ENCODE peak calls at places on chromosomes 1 and 21, in nine cellular contexts. O, N, X, V, M, Y, K, D and Z are unnamed samples.

GRCh38 chr1:26285366-26286063 is 5.6 kb downstream of the SH3BGRL3 start:
- DNase-seq in O (peak), N (no peak), X (peak), V (no peak), M (no peak), Y (peak), K (no peak), D (no peak), Z (peak)

GRCh38 chr21:46388896-46389295 is 64.9 kb downstream of the PCNT start:
- DNase-seq in O (no peak), N (no peak), X (no peak), V (no peak), M (no peak), Y (no peak), K (no peak), D (no peak), Z (no peak)

GRCh38 chr1:220281159-220281574 is 8.9 kb upstream of the RAB3GAP2 start:
- DNase-seq in O (no peak), N (no peak), X (peak), V (no peak), M (peak), Y (no peak), K (no peak), D (peak), Z (peak)

GRCh38 chr1:167339405-167339804 is 118.7 kb downstream of the POU2F1 start:
- DNase-seq in O (no peak), N (no peak), X (no peak), V (no peak), M (no peak), Y (no peak), K (no peak), D (no peak), Z (no peak)

GRCh38 chr21:36508948-36509347 is 29.0 kb upstream of the CLDN14 start:
- DNase-seq in O (no peak), N (peak), X (peak), V (no peak), M (no peak), Y (no peak), K (no peak), D (no peak), Z (no peak)

GRCh38 chr1:20721117-20722061 is 3.6 kb upstream of the KIF17 start:
- DNase-seq in O (peak), N (no peak), X (no peak), V (no peak), M (no peak), Y (no peak), K (no peak), D (no peak), Z (no peak)

GRCh38 chr21:35738342-35738961 is 321.9 kb downstream of the SETD4 start:
- DNase-seq in O (no peak), N (no peak), X (peak), V (no peak), M (no peak), Y (no peak), K (peak), D (no peak), Z (no peak)

GRCh38 chr1:154546264-154547043 is 12.0 kb downstream of the UBE2Q1 start:
- DNase-seq in O (peak), N (peak), X (peak), V (no peak), M (peak), Y (peak), K (peak), D (peak), Z (peak)

GRCh38 chr21:35525443-35525842 is 476.3 kb upstream of the RUNX1 start:
- DNase-seq in O (no peak), N (no peak), X (no peak), V (no peak), M (no peak), Y (peak), K (peak), D (no peak), Z (no peak)

GRCh38 chr1:22702255-22702654 is 8.4 kb upstream of the EPHB2 start:
- DNase-seq in O (no peak), N (no peak), X (no peak), V (no peak), M (no peak), Y (no peak), K (no peak), D (no peak), Z (no peak)

GRCh38 chr1:243558556-243558955 is 291.5 kb downstream of the AKT3 start:
- DNase-seq in O (no peak), N (no peak), X (no peak), V (no peak), M (no peak), Y (no peak), K (no peak), D (no peak), Z (no peak)

GRCh38 chr1:16717174-16718108 is 22.9 kb upstream of the RNU1-4 start:
- DNase-seq in O (peak), N (no peak), X (no peak), V (peak), M (no peak), Y (no peak), K (no peak), D (no peak), Z (no peak)

GRCh38 chr1:21574464-21575151 is 65.4 kb downstream of the ALPL start:
- DNase-seq in O (peak), N (no peak), X (peak), V (no peak), M (peak), Y (no peak), K (peak), D (no peak), Z (peak)

GRCh38 chr1:58162952-58163550 is 383.5 kb downstream of the OMA1 start:
- DNase-seq in O (peak), N (peak), X (peak), V (peak), M (peak), Y (peak), K (peak), D (peak), Z (peak)